ENCODE peak calls at places on chromosomes 4 and X, in six cellular contexts. F is WERI-Rb-1; C is C1 segment of cervical spinal cord; O is stimulated activated naive CD8-positive, alpha-beta T cell treated with anti-CD3 and anti-CD28 coated beads, Interleukin-15, Interleukin-2, amounts not matched to agents 100 U/mL and 50 U/mL, for 24 hours; H is posterior cingulate gyrus; Q is CD8-positive, alpha-beta memory T cell. L is an unnamed sample.

GRCh38 chr4:79255793-79256192 is 70.1 kb downstream of the NAA11 start:
- DNase-seq in C (no peak), H (no peak), O (no peak), F (no peak), Q (no peak), L (no peak)

GRCh38 chr4:137960371-137961050 is 281.6 kb downstream of the SLC7A11 start:
- DNase-seq in C (no peak), Q (no peak), H (no peak), O (no peak), F (no peak), L (no peak)

GRCh38 chr4:55303818-55304217 is 42.2 kb upstream of the SRD5A3 start:
- DNase-seq in H (no peak), Q (no peak), F (no peak), O (no peak), C (no peak), L (no peak)

GRCh38 chr4:159607824-159608223 is 504.9 kb downstream of the RAPGEF2 start:
- DNase-seq in H (no peak), F (no peak), O (no peak), C (no peak), Q (no peak), L (no peak)

GRCh38 chr4:73917081-73917501 is 47.9 kb downstream of the CXCL1 start:
- DNase-seq in Q (no peak), H (no peak), F (no peak), C (no peak), O (no peak), L (no peak)

GRCh38 chrX:13432376-13432775 is 112.5 kb upstream of the ATXN3L start:
- DNase-seq in O (no peak), H (no peak), Q (no peak), C (no peak), F (no peak), L (no peak)

GRCh38 chrX:10929747-10930146 is 181.4 kb upstream of the HCCS start:
- DNase-seq in Q (no peak), C (no peak), O (no peak), H (no peak), F (no peak), L (no peak)

GRCh38 chr4:174423257-174423944 is 98.9 kb downstream of the HPGD start:
- DNase-seq in H (no peak), Q (no peak), C (no peak), F (no peak), O (no peak), L (no peak)

GRCh38 chr4:152531479-152531878 is 4.4 kb downstream of the FBXW7 start:
- DNase-seq in C (no peak), Q (no peak), H (no peak), O (no peak), F (no peak), L (no peak)

GRCh38 chr4:139712882-139713281 is 47.3 kb downstream of the MGST2 start:
- DNase-seq in C (no peak), F (no peak), Q (no peak), H (no peak), O (no peak), L (no peak)

GRCh38 chr4:77433102-77433733 is 172.4 kb upstream of the CXCL13 start:
- DNase-seq in Q (no peak), O (no peak), C (no peak), F (peak), H (no peak), L (peak)

GRCh38 chr4:98838977-98839618 is 89.8 kb downstream of the EIF4E start:
- DNase-seq in Q (no peak), O (no peak), C (no peak), H (no peak), F (peak), L (no peak)

GRCh38 chr4:85092943-85093342 is 126.5 kb upstream of the WDFY3 start:
- DNase-seq in O (no peak), F (no peak), H (no peak), C (no peak), Q (no peak), L (no peak)

GRCh38 chrX:104750146-104750699 is 184.2 kb downstream of the IL1RAPL2 start:
- DNase-seq in H (no peak), Q (no peak), F (no peak), O (no peak), C (no peak), L (peak)

GRCh38 chrX:140292961-140293360 is 211.9 kb downstream of the SOX3 start:
- DNase-seq in Q (no peak), O (no peak), C (no peak), H (no peak), F (no peak), L (no peak)

GRCh38 chr4:85777908-85778808 is 303.2 kb downstream of the ARHGAP24 start:
- DNase-seq in O (no peak), Q (no peak), F (no peak), H (no peak), C (no peak), L (no peak)

GRCh38 chr4:94516067-94516466 is 64.3 kb downstream of the PDLIM5 start:
- DNase-seq in H (no peak), F (no peak), Q (no peak), C (no peak), O (no peak), L (no peak)

GRCh38 chr4:8769645-8770517 is 101.8 kb downstream of the HMX1 start:
- DNase-seq in F (no peak), Q (no peak), C (no peak), O (no peak), H (peak), L (no peak)

GRCh38 chr4:32440391-32440790 is 1720.2 kb downstream of the PCDH7 start:
- DNase-seq in F (peak), C (no peak), H (no peak), O (no peak), Q (no peak), L (no peak)

GRCh38 chrX:153557618-153558017 is 40.2 kb downstream of the ATP2B3 start:
- DNase-seq in O (no peak), C (no peak), H (no peak), F (peak), Q (no peak), L (no peak)

GRCh38 chr4:142373610-142374009 is 472.5 kb downstream of the INPP4B start:
- DNase-seq in O (no peak), H (no peak), Q (no peak), F (no peak), C (no peak), L (no peak)

GRCh38 chrX:149518236-149518635 is 13.1 kb upstream of the IDS start:
- DNase-seq in O (no peak), H (no peak), C (no peak), F (no peak), Q (no peak), L (no peak)

GRCh38 chr4:38359113-38359512 is 304.9 kb upstream of the KLF3 start:
- DNase-seq in C (no peak), Q (no peak), H (no peak), F (no peak), O (no peak), L (no peak)

GRCh38 chrX:40127052-40127451 is 29.3 kb upstream of the BCOR start:
- DNase-seq in O (no peak), C (no peak), H (no peak), F (no peak), Q (no peak), L (no peak)

GRCh38 chr4:27568236-27568951 is 707.8 kb downstream of the STIM2 start:
- DNase-seq in H (no peak), F (no peak), O (no peak), C (no peak), Q (no peak), L (no peak)

GRCh38 chr4:128277856-128278255 is 9.8 kb downstream of the PGRMC2 start:
- DNase-seq in Q (no peak), H (no peak), F (no peak), C (no peak), O (no peak), L (no peak)

GRCh38 chr4:72546456-72546855 is 22.6 kb downstream of the ADAMTS3 start:
- DNase-seq in F (no peak), H (no peak), Q (no peak), C (no peak), O (no peak), L (no peak)

GRCh38 chrX:95629737-95630136 is 1054.9 kb upstream of the DIAPH2 start:
- DNase-seq in H (no peak), F (no peak), C (no peak), Q (no peak), O (no peak), L (no peak)

GRCh38 chr4:167787231-167787630 is 305.1 kb upstream of the ANXA10 start:
- DNase-seq in F (no peak), C (no peak), H (no peak), Q (no peak), O (no peak), L (no peak)

GRCh38 chr4:158025131-158025530 is 147.7 kb downstream of the GASK1B start:
- DNase-seq in O (no peak), F (no peak), H (no peak), C (no peak), Q (no peak), L (no peak)